ENCODE peak calls at places on chromosomes 13 and 19, in five cellular contexts. T is germinal center; B is Peyer's patch; N is activated T-cell treated with anti-CD3 and anti-CD28 coated beads, Interleukin-2, amount 50 U/mL, for 72 hours; R is mucosa of descending colon. K is an unnamed sample.

GRCh38 chr13:87893982-87894527 is 222.9 kb downstream of the SLITRK5 start:
- DNase-seq in T (no peak), B (no peak), N (no peak), R (no peak), K (no peak)

GRCh38 chr13:47211106-47211505 is 314.3 kb upstream of the HTR2A start:
- DNase-seq in T (no peak), B (no peak), N (no peak), R (no peak), K (no peak)

GRCh38 chr19:17333611-17334413 is 843 bp downstream of the ANO8 start:
- DNase-seq in T (peak; percentile 41), B (no peak), N (peak; percentile 86), R (peak; percentile 61), K (peak; percentile 86)

GRCh38 chr19:40542197-40542859 is 34.3 kb upstream of the SHKBP1 start:
- DNase-seq in T (no peak), B (peak; percentile 59), N (no peak), R (peak; percentile 67), K (no peak)

GRCh38 chr19:295687-296370 is 4.6 kb upstream of the PLPP2 start:
- DNase-seq in T (no peak), B (peak; percentile 43), N (no peak), R (peak; percentile 7), K (no peak)

GRCh38 chr13:81686877-81687276 is 1346.0 kb upstream of the SPRY2 start:
- DNase-seq in T (no peak), B (no peak), N (no peak), R (no peak), K (no peak)

GRCh38 chr13:98105929-98106336 is 37.0 kb upstream of the FARP1 start:
- DNase-seq in T (no peak), B (no peak), N (no peak), R (no peak), K (no peak)

GRCh38 chr13:106139407-106139806 is 396.1 kb downstream of the EFNB2 start:
- DNase-seq in T (no peak), B (no peak), N (no peak), R (no peak), K (no peak)

GRCh38 chr13:109274188-109274821 is 512.1 kb downstream of the IRS2 start:
- DNase-seq in T (no peak), B (no peak), N (no peak), R (no peak), K (no peak)

GRCh38 chr19:17726914-17727773 is 7.9 kb downstream of the MAP1S start:
- DNase-seq in T (no peak), B (no peak), N (no peak), R (no peak), K (no peak)

GRCh38 chr19:3494051-3494450 is 6.4 kb downstream of the DOHH start:
- DNase-seq in T (peak; percentile 46), B (no peak), N (peak; percentile 59), R (no peak), K (peak; percentile 23)

GRCh38 chr19:54179921-54180452 is 7.0 kb upstream of the TMC4 start:
- DNase-seq in T (no peak), B (peak; percentile 72), N (no peak), R (peak; percentile 78), K (no peak)

GRCh38 chr13:92806215-92806614 is 420.4 kb upstream of the GPC6 start:
- DNase-seq in T (no peak), B (no peak), N (no peak), R (no peak), K (peak; percentile 21)

K was measured in GM12865.